ENCODE peak calls at places on chromosomes 5 and 9, in six cellular contexts. B is astrocyte of the spinal cord, F is esophagus squamous epithelium, V is heart left ventricle, R is spleen, G is H9. L is an unnamed sample.

GRCh38 chr5:57988808-57989207 is 471.1 kb downstream of the PLK2 start:
- DNase-seq in B (no peak), F (no peak), V (no peak), R (no peak), G (no peak), L (no peak)

GRCh38 chr5:180795771-180796313 is 6.8 kb downstream of the MGAT1 start:
- DNase-seq in B (no peak), F (no peak), V (no peak), R (no peak), G (no peak), L (no peak)

GRCh38 chr9:21153688-21154608 is 12.3 kb upstream of the IFNW1 start:
- DNase-seq in B (peak), F (no peak), V (no peak), R (no peak), G (peak), L (peak)

GRCh38 chr5:42772265-42772993 is 15.8 kb downstream of the CCDC152 start:
- DNase-seq in B (no peak), F (no peak), V (no peak), R (no peak), G (no peak), L (peak)

GRCh38 chr5:23007762-23008161 is 154.6 kb upstream of the CDH12 start:
- DNase-seq in B (no peak), F (no peak), V (no peak), R (no peak), G (no peak), L (no peak)

GRCh38 chr9:126508928-126509327 is 104.8 kb upstream of the LMX1B start:
- DNase-seq in B (no peak), F (no peak), V (no peak), R (no peak), G (no peak), L (no peak)

GRCh38 chr5:109707531-109707930 is 17.8 kb downstream of the MAN2A1 start:
- DNase-seq in B (no peak), F (no peak), V (no peak), R (no peak), G (no peak), L (no peak)

GRCh38 chr9:122498883-122499288 is 11.7 kb upstream of the OR1J2 start:
- DNase-seq in B (peak), F (no peak), V (no peak), R (no peak), G (peak), L (peak)

GRCh38 chr5:1386274-1386717 is 41.4 kb upstream of the CLPTM1L start:
- DNase-seq in B (peak), F (no peak), V (peak), R (peak), G (peak), L (peak)

GRCh38 chr5:5350101-5350500 is 72.4 kb upstream of the ICE1 start:
- DNase-seq in B (peak), F (no peak), V (no peak), R (no peak), G (no peak), L (no peak)

GRCh38 chr5:134092875-134093274 is 21.6 kb upstream of the TCF7 start:
- DNase-seq in B (no peak), F (no peak), V (no peak), R (no peak), G (no peak), L (no peak)

GRCh38 chr9:81390802-81391456 is 298.4 kb downstream of the TLE1 start:
- DNase-seq in B (no peak), F (no peak), V (no peak), R (no peak), G (no peak), L (no peak)

GRCh38 chr9:23736293-23736692 is 89.7 kb downstream of the ELAVL2 start:
- DNase-seq in B (no peak), F (no peak), V (no peak), R (no peak), G (no peak), L (no peak)

GRCh38 chr5:128536229-128536860 is 1.7 kb downstream of the FBN2 start:
- DNase-seq in B (peak), F (no peak), V (no peak), R (no peak), G (peak), L (peak)

GRCh38 chr5:175141421-175141820 is 302.6 kb downstream of the DRD1 start:
- DNase-seq in B (no peak), F (no peak), V (no peak), R (no peak), G (no peak), L (no peak)

GRCh38 chr9:38441347-38442085 is 17.3 kb upstream of the IGFBPL1 start:
- DNase-seq in B (no peak), F (no peak), V (no peak), R (no peak), G (no peak), L (no peak)

GRCh38 chr5:3694819-3695218 is 99.2 kb downstream of the IRX1 start:
- DNase-seq in B (peak), F (no peak), V (no peak), R (no peak), G (no peak), L (no peak)

GRCh38 chr5:168941901-168942300 is 359.0 kb downstream of the SLIT3 start:
- DNase-seq in B (no peak), F (no peak), V (no peak), R (no peak), G (peak), L (no peak)

GRCh38 chr5:34586117-34586885 is 69.8 kb upstream of the RAI14 start:
- DNase-seq in B (peak), F (no peak), V (no peak), R (no peak), G (no peak), L (peak)

GRCh38 chr5:68872088-68872842 is 221.5 kb upstream of the SLC30A5 start:
- DNase-seq in B (no peak), F (no peak), V (no peak), R (no peak), G (no peak), L (no peak)

GRCh38 chr9:119284118-119284517 is 85.1 kb downstream of the BRINP1 start:
- DNase-seq in B (no peak), F (no peak), V (no peak), R (no peak), G (peak), L (no peak)

GRCh38 chr9:69027355-69028097 is 8.0 kb upstream of the FXN start:
- DNase-seq in B (peak), F (no peak), V (no peak), R (no peak), G (peak), L (peak)

GRCh38 chr9:18632624-18633407 is 158.9 kb downstream of the ADAMTSL1 start:
- DNase-seq in B (peak), F (no peak), V (peak), R (no peak), G (no peak), L (peak)

GRCh38 chr5:468401-468800 is 25.4 kb downstream of the EXOC3 start:
- DNase-seq in B (no peak), F (no peak), V (no peak), R (peak), G (no peak), L (no peak)

GRCh38 chr5:173089581-173089980 is 33.4 kb downstream of the CREBRF start:
- DNase-seq in B (no peak), F (no peak), V (no peak), R (no peak), G (no peak), L (peak)

GRCh38 chr9:34547960-34548603 is 25.3 kb upstream of the ENHO start:
- DNase-seq in B (peak), F (no peak), V (peak), R (peak), G (peak), L (peak)
- TF ChIP-seq CTCF in B (peak), F (peak), V (peak), R (peak), G (peak), L (peak)

GRCh38 chr9:7613931-7614330 is 185.6 kb downstream of the DMAC1 start:
- DNase-seq in B (peak), F (no peak), V (no peak), R (no peak), G (no peak), L (no peak)
- TF ChIP-seq CTCF in B (no peak), F (no peak), V (no peak), R (no peak), G (no peak), L (no peak)

DNA sequence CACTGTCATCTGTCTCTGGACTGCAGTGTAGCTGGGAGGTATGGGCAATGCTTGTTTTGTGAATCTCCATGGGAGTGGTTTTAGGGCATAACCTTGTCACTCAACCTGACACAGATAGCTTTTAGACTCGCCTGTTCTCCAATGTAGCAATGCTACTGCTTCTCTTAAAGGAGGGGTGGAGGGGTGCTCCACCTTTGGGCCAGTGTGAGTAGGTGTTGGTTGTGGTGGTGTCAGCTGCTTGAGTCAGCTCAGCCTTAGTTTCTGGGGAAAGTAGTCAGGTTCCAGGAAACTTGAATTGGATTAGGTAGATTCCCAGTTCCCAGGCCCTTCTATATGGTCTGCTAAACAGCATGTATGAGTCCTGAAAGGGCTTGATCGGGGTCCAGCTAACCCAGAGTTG is 91.2 kb upstream of the PLPPR1 start:
- DNase-seq in B (no peak), F (no peak), V (no peak), R (no peak), G (no peak), L (no peak)
- TF ChIP-seq CTCF in B (no peak), F (no peak), V (no peak), R (no peak), G (no peak), L (no peak)

DNA sequence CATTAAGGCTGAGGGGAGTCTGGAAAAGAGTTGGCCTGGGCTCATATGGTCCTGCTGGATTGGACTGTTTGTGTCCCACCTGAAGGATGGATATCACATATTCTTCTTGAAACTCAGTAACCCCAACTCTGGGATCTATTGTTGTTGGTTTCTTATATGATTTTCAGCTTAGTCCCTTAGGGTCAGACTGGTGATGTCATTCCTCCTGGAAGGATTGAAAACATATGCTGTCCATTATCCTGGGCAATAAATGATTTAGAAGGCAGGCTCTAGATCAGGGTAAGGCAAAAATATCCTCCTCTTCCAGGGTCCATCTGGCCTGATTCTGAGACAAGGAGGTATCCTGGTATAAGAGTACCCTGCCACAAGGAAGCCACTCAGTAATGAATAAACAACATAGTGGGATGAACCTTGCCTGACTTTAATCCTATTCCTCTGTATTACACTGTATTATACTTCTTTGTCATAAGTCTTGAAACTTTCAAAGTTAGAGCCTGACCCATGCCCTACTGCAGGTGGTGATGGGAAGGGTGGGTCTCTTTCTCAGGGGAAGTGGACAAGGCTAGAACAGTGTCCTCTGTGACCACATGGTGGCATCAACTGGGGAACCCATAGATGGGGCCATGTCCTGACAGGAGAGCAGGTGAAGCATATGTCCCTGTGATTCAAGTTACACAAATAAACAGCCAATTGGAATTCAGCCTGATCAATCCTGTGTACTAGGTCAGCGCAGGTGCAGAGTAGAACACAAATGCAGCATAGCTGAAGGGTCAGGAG is 454.4 kb upstream of the TRPC7 start:
- DNase-seq in B (no peak), F (no peak), V (no peak), R (no peak), G (no peak), L (no peak)
- TF ChIP-seq CTCF in B (no peak), F (no peak), V (no peak), R (no peak), G (peak), L (no peak)

GRCh38 chr5:87722286-87722685 is 309.6 kb upstream of the CCNH start:
- DNase-seq in B (peak), F (no peak), V (no peak), R (no peak), G (no peak), L (no peak)

DNA sequence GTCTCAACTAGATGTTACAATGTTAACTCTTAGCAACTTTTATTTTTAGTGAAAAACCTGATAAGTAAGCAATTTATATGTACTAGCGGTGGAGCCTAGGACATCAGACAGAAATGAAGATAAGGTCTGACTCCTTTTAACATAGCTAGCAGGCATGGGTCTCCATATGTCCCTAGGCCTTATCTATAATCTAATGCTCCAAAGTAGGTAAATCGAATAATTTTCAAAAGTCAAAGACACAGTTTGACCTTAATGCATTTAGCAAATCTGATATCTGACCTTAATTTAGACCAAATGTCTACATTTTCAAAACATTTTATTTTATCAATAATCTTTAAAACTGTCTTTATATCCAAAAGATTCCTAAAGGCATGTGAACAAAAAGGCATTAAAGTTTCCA is 305.0 kb upstream of the CCNH start:
- DNase-seq in B (no peak), F (no peak), V (no peak), R (no peak), G (no peak), L (no peak)
- TF ChIP-seq CTCF in B (no peak), F (no peak), V (no peak), R (no peak), G (no peak), L (no peak)

GRCh38 chr9:134136997-134137302 is 1.1 kb downstream of the WDR5 start:
- DNase-seq in B (no peak), F (no peak), V (no peak), R (no peak), G (no peak), L (no peak)

GRCh38 chr9:134134949-134135342 is 936 bp upstream of the WDR5 start:
- DNase-seq in B (peak), F (no peak), V (no peak), R (no peak), G (peak), L (no peak)

GRCh38 chr9:134138292-134138691 is 2.4 kb downstream of the WDR5 start:
- DNase-seq in B (no peak), F (no peak), V (no peak), R (no peak), G (no peak), L (no peak)

GRCh38 chr9:134136117-134136996 is 475 bp downstream of the WDR5 start:
- DNase-seq in B (peak), F (no peak), V (no peak), R (no peak), G (no peak), L (peak)

DNA sequence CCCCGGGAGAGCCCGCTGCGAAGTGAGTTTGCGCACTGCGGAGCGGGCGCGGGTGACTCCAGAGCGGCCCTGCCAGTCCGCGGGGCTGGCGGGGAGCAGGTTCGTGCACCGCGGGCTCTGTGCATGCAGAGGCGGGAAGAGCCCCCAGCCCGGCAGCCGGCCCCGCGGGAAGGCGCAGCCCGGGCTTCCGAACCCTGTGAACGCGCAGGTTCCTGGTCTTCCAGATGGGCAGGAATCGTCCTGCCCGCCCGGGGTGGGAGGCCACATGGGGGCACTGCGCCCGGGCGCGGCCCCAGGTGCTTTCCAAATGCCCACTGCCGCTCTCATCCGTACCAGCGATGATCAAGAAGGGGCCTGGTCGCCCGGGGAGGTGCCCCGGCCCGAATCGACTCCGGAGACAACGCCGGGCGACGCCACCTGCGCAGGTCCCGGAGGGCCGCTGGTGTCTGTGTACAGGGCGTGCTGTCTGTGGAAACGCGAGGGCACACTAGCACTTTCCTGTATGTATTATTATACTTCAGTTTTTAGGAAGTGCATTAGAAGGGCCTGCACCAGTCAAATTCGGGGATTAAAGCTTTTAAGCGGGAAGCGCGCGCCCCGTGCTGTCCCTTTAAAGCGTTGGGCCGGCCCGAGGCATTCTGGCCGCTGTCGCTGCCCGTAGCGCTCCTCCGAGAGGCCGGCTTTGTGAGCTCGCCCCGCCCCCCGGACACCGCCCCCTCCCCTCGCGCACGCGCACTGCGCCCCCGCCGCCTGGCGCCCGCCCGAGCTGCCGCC is at the start of gene WDR5:
- DNase-seq in B (peak), F (peak), V (peak), R (peak), G (peak), L (peak)
- TF ChIP-seq CTCF in B (peak), F (no peak), V (peak), R (peak), G (peak), L (peak)

GRCh38 chr9:136626066-136626725 is 36.5 kb upstream of the EGFL7 start:
- DNase-seq in B (no peak), F (no peak), V (no peak), R (peak), G (no peak), L (no peak)

GRCh38 chr9:136626740-136627642 is 35.7 kb upstream of the EGFL7 start:
- DNase-seq in B (no peak), F (no peak), V (no peak), R (no peak), G (no peak), L (no peak)

GRCh38 chr9:136624184-136624951 is 38.3 kb upstream of the EGFL7 start:
- DNase-seq in B (no peak), F (no peak), V (no peak), R (peak), G (no peak), L (no peak)

GRCh38 chr9:136623849-136624183 is 38.9 kb upstream of the EGFL7 start:
- DNase-seq in B (no peak), F (no peak), V (no peak), R (no peak), G (no peak), L (no peak)

DNA sequence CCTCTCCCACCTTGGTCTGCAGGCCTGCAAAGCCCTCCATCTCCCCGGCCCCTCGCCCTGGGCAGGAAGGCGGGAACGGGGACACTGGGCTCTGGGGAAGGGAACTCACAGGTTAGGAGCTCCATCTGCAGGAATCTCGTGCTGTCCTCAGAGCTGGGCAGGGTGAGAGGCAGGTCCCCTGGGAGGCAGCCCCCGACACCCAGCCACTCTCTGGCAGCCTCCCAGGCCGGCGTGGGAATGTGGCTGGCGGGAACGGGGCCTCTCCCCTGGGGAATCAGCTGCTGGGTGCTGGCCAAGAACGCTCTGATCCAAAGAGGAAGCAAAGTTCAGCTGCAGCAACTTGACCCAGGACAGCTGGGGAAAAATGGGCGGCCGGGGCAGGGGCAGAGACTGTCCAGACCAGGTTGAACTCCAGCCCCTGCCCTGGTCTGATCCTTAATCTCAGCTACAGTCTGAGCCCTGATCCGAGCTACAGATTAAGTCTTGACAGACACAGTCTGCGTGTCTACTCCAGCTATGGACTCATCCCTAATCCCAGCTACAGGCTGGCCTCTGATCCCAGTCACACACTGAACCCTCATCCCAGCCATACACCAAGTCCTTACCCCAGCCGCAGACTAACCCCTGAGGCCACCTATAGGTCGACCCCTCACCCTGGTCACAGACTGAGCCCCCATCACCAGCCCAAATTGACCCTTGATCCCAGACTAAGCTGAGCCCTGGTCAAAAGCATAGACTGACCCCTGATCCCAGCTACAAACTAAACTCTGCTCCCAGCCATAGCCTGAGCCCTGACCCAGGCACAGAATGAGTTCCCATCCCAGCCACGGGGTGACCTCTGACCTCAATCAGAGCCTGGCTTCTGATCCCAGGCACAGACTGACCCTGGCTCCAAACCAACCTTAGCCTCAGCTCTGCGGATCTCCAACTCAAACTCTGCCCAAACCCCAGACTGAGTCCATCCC is 37.3 kb upstream of the EGFL7 start:
- DNase-seq in B (peak), F (no peak), V (peak), R (peak), G (no peak), L (peak)
- TF ChIP-seq CTCF in B (peak), F (peak), V (peak), R (peak), G (peak), L (peak)

L was measured in fibroblast of pulmonary artery.